ENCODE peak calls at places on chromosomes 13 and 19, in six cellular contexts. S is IMR-90, N is mesenchymal stem cell, V is H1, L is neuronal stem cell, B is trophoblast cell. W is an unnamed sample.
A peak's percentile ranks its signal among the peaks of the same experiment; 100 is the strongest.

GRCh38 chr19:3098515-3099346 is 4.6 kb downstream of the GNA11 start:
- DNase-seq in S (peak; percentile 23), N (peak; percentile 60), V (peak; percentile 44), L (no peak), B (no peak), W (no peak)

GRCh38 chr19:35858311-35858710 is 1.6 kb downstream of the KIRREL2 start:
- DNase-seq in S (no peak), N (no peak), V (no peak), L (no peak), B (no peak), W (no peak)

GRCh38 chr13:30787747-30788535 is 52.6 kb downstream of the ALOX5AP start:
- DNase-seq in S (peak; percentile 58), N (no peak), V (no peak), L (no peak), B (no peak), W (no peak)

GRCh38 chr13:96636310-96636709 is 358.0 kb downstream of the OXGR1 start:
- DNase-seq in S (no peak), N (no peak), V (no peak), L (no peak), B (no peak), W (no peak)

GRCh38 chr19:7500811-7501450 is 12.1 kb upstream of the PEX11G start:
- DNase-seq in S (peak; percentile 46), N (peak; percentile 45), V (peak; percentile 92), L (peak; percentile 75), B (no peak), W (peak; percentile 89)

GRCh38 chr13:59461411-59461810 is 702.3 kb downstream of the DIAPH3 start:
- DNase-seq in S (no peak), N (no peak), V (no peak), L (no peak), B (no peak), W (no peak)

GRCh38 chr19:24074720-24075119 is 12.3 kb upstream of the ZNF254 start:
- DNase-seq in S (peak; percentile 74), N (peak; percentile 42), V (no peak), L (no peak), B (peak; percentile 53), W (no peak)

GRCh38 chr13:44243198-44243852 is 130.3 kb upstream of the SERP2 start:
- DNase-seq in S (peak; percentile 74), N (peak; percentile 88), V (peak; percentile 64), L (peak; percentile 15), B (peak; percentile 65), W (peak; percentile 82)

GRCh38 chr19:51777570-51778460 is 16.8 kb downstream of the FPR2 start:
- DNase-seq in S (peak; percentile 80), N (peak; percentile 75), V (peak; percentile 50), L (peak; percentile 70), B (peak; percentile 73), W (peak; percentile 72)

GRCh38 chr19:50718255-50719118 is 1.1 kb downstream of the SHANK1 start:
- DNase-seq in S (no peak), N (no peak), V (peak; percentile 72), L (peak; percentile 48), B (no peak), W (no peak)

GRCh38 chr13:103835052-103835451 is 768.8 kb upstream of the SLC10A2 start:
- DNase-seq in S (no peak), N (no peak), V (no peak), L (no peak), B (no peak), W (no peak)
- H3K14ac ChIP-seq in S (no peak overlapping the region), N (no peak overlapping the region), V (no peak overlapping the region), L (no peak overlapping the region), B (no peak overlapping the region), W (no peak overlapping the region)

GRCh38 chr19:38765214-38765613 is 8.1 kb downstream of the LGALS7 start:
- DNase-seq in S (no peak), N (no peak), V (no peak), L (no peak), B (no peak), W (no peak)

GRCh38 chr19:38769635-38770211 is 3.6 kb downstream of the LGALS7 start:
- DNase-seq in S (peak; percentile 38), N (peak; percentile 24), V (peak; percentile 93), L (no peak), B (peak; percentile 39), W (peak; percentile 85)

GRCh38 chr19:38766276-38767047 is 6.9 kb downstream of the LGALS7 start:
- DNase-seq in S (no peak), N (no peak), V (no peak), L (no peak), B (no peak), W (no peak)
- H3K14ac ChIP-seq in S (no peak overlapping the region), N (no peak overlapping the region), V (no peak overlapping the region), L (no peak overlapping the region), B (no peak overlapping the region), W (no peak overlapping the region)

GRCh38 chr19:19649159-19649558 is 5.7 kb upstream of the GMIP start:
- DNase-seq in S (no peak), N (no peak), V (no peak), L (no peak), B (no peak), W (no peak)

GRCh38 chr19:19651076-19651475 is 7.6 kb upstream of the GMIP start:
- DNase-seq in S (no peak), N (no peak), V (no peak), L (no peak), B (no peak), W (no peak)

GRCh38 chr19:19647037-19647835 is 3.8 kb upstream of the GMIP start:
- DNase-seq in S (no peak), N (no peak), V (no peak), L (no peak), B (no peak), W (no peak)

GRCh38 chr19:19650331-19650730 is 6.9 kb upstream of the GMIP start:
- DNase-seq in S (no peak), N (no peak), V (no peak), L (no peak), B (no peak), W (no peak)

GRCh38 chr19:19649580-19649995 is 6.1 kb upstream of the GMIP start:
- DNase-seq in S (no peak), N (no peak), V (no peak), L (no peak), B (no peak), W (no peak)
- H3K14ac ChIP-seq in S (no peak overlapping the region), N (no peak overlapping the region), V (no peak overlapping the region), L (no peak overlapping the region), B (no peak overlapping the region), W (no peak overlapping the region)

GRCh38 chr13:35388979-35389378 is 87.5 kb downstream of the MAB21L1 start:
- DNase-seq in S (peak; percentile 3), N (peak; percentile 3), V (no peak), L (peak; percentile 2), B (no peak), W (no peak)
- H3K14ac ChIP-seq in S (no peak overlapping the region), N (no peak overlapping the region), V (no peak overlapping the region), L (no peak overlapping the region), B (no peak overlapping the region), W (no peak overlapping the region)